ENCODE peak calls at places on chromosomes 6 and 20, in four cellular contexts. B is HCT116, Y is cardiac fibroblast, P is MM.1S. T is an unnamed sample.

GRCh38 chr6:35061651-35062410 is 79.3 kb downstream of the TCP11 start:
- DNase-seq in B (no peak), P (no peak), Y (no peak), T (no peak)

GRCh38 chr6:168314948-168315347 is 4.6 kb downstream of the DACT2 start:
- DNase-seq in Y (peak), P (no peak), B (no peak), T (no peak)

GRCh38 chr6:15382089-15382488 is 136.2 kb downstream of the JARID2 start:
- DNase-seq in P (no peak), B (no peak), Y (no peak), T (no peak)

GRCh38 chr6:135094403-135094821 is 39.8 kb upstream of the HBS1L start:
- DNase-seq in Y (peak), P (no peak), B (no peak), T (peak)

GRCh38 chr6:100343678-100344077 is 121.0 kb downstream of the SIM1 start:
- DNase-seq in Y (peak), P (no peak), B (no peak), T (no peak)

GRCh38 chr6:158797331-158798202 is 21.6 kb downstream of the EZR start:
- DNase-seq in Y (peak), P (no peak), B (no peak), T (no peak)

GRCh38 chr6:1162367-1163275 is 149.3 kb upstream of the FOXQ1 start:
- DNase-seq in P (peak), Y (no peak), B (no peak), T (no peak)

GRCh38 chr20:34578521-34579147 is 20.1 kb downstream of the MAP1LC3A start:
- DNase-seq in B (no peak), P (no peak), Y (peak), T (no peak)

GRCh38 chr20:17963114-17963897 is 5.3 kb downstream of the SNX5 start:
- DNase-seq in P (no peak), Y (no peak), B (no peak), T (no peak)

GRCh38 chr6:129686941-129687627 is 22.9 kb downstream of the ARHGAP18 start:
- DNase-seq in Y (peak), B (no peak), P (peak), T (no peak)

GRCh38 chr6:2950713-2951112 is 20.7 kb downstream of the SERPINB6 start:
- DNase-seq in B (no peak), P (no peak), Y (no peak), T (no peak)

GRCh38 chr6:144321839-144322591 is 36.9 kb downstream of the UTRN start:
- DNase-seq in B (no peak), Y (peak), P (no peak), T (no peak)

GRCh38 chr6:33029297-33030184 is 20.1 kb upstream of the HLA-DOA start:
- DNase-seq in Y (no peak), P (no peak), B (no peak), T (no peak)

GRCh38 chr6:29967379-29968010 is 25.2 kb downstream of the HLA-A start:
- DNase-seq in Y (no peak), P (peak), B (peak), T (no peak)

GRCh38 chr6:37704923-37705238 is 7.2 kb upstream of the MDGA1 start:
- DNase-seq in Y (no peak), P (no peak), B (no peak), T (no peak)
- H3K4me3 ChIP-seq in Y (peak), P (peak), B (no peak), T (peak)

DNA sequence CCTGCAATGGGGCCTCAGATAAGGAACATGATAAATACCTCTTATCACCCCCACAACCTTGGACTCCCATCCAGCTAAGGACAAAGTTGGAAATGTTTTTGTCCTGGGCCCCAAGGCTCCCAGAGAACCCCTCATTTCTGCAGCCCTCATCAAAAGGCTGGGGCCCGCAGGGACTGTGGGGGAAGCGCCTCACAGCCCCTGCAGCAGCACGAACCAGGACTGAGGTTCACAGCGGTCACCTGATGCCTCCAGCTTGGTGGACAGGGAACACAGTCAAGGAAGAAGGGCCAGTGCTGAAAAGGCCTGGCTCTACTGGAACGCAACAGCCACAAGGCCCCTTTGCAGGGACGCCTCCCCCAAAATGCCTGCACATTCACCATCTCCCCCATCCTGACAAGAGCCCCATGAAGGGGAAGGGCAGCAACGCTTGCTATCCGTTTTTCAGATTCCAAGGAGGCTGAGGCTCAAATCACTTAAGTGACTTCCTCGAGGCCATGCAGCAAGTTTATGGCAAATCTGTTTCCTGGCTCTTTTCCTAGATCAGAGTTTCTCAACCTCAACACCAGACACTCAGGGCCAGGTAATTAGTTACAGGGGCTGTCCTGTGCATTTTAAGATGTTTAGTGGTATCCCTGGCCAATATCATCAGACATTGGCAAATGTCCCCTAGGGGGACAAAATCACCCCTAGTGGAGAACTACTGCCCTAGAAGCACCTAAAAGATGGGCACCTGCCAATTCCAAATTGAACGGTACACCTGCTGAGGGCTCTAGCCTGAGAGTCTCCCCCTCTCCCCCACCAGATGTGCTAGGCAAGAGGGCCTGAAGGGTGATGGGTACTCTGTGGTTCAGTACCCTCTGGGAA is 10.5 kb downstream of the TFEB start:
- DNase-seq in P (no peak), B (no peak), Y (no peak), T (no peak)
- H3K4me3 ChIP-seq in P (no peak), B (no peak), Y (no peak), T (no peak)

GRCh38 chr6:148367418-148368024 is 24.9 kb downstream of the SASH1 start:
- DNase-seq in B (no peak), Y (peak), P (no peak), T (no peak)
- H3K4me3 ChIP-seq in B (no peak), Y (no peak), P (no peak), T (no peak)

GRCh38 chr6:150036081-150036480 is 10.7 kb upstream of the RAET1L start:
- DNase-seq in P (no peak), Y (no peak), B (no peak), T (no peak)

GRCh38 chr6:150032598-150032997 is 7.3 kb upstream of the RAET1L start:
- DNase-seq in Y (no peak), P (no peak), B (no peak), T (no peak)

GRCh38 chr6:150038202-150038830 is 13.0 kb upstream of the RAET1L start:
- DNase-seq in B (no peak), Y (no peak), P (no peak), T (no peak)

GRCh38 chr6:150033197-150033771 is 8.0 kb upstream of the RAET1L start:
- DNase-seq in P (no peak), Y (peak), B (no peak), T (no peak)

GRCh38 chr6:150037526-150038201 is 12.3 kb upstream of the RAET1L start:
- DNase-seq in Y (no peak), B (no peak), P (no peak), T (no peak)
- H3K4me3 ChIP-seq in Y (no peak), B (no peak), P (no peak), T (no peak)

T was measured in kidney epithelial cell.